ENCODE peak calls at places on chromosome 11, in eight cellular contexts. N is CD4-positive, alpha-beta T cell; H is HFF-Myc; S is psoas muscle; D is cardiac muscle cell; T is dorsolateral prefrontal cortex; J is colonic mucosa; I is lung. Z is an unnamed sample.

GRCh38 chr11:35791088-35791958 is 128.7 kb downstream of the TRIM44 start:
- DNase-seq in N (no peak), H (no peak), S (no peak), D (peak; percentile 85), T (peak; percentile 44), J (no peak), I (no peak), Z (no peak)

GRCh38 chr11:65487467-65488272 is 11.2 kb upstream of the MALAT1 start:
- DNase-seq in N (no peak), H (peak; percentile 100), S (peak; percentile 96), D (peak; percentile 99), T (peak; percentile 100), J (peak; percentile 97), I (peak; percentile 99), Z (peak; percentile 92)

GRCh38 chr11:48193876-48194275 is 22.7 kb upstream of the OR4B1 start:
- DNase-seq in N (no peak), H (no peak), S (no peak), D (no peak), T (no peak), J (no peak), I (no peak), Z (no peak)

GRCh38 chr11:76588455-76589325 is 81.9 kb downstream of the LRRC32 start:
- DNase-seq in N (no peak), H (no peak), S (peak; percentile 58), D (no peak), T (no peak), J (peak; percentile 62), I (peak; percentile 26), Z (no peak)

GRCh38 chr11:62444271-62444833 is 25.5 kb downstream of the SCGB1A1 start:
- DNase-seq in N (peak; percentile 7), H (no peak), S (peak; percentile 74), D (no peak), T (peak; percentile 70), J (peak; percentile 66), I (peak; percentile 55), Z (no peak)

GRCh38 chr11:66877585-66877984 is 20.7 kb downstream of the LRFN4 start:
- DNase-seq in N (no peak), H (no peak), S (no peak), D (no peak), T (no peak), J (no peak), I (no peak), Z (no peak)

GRCh38 chr11:122229078-122229477 is 113.1 kb upstream of the BLID start:
- DNase-seq in N (no peak), H (peak; percentile 86), S (no peak), D (no peak), T (no peak), J (no peak), I (no peak), Z (no peak)

GRCh38 chr11:119729581-119730346 is 764 bp upstream of the NECTIN1 start:
- DNase-seq in N (no peak), H (peak; percentile 47), S (peak; percentile 73), D (no peak), T (no peak), J (peak; percentile 86), I (peak; percentile 71), Z (no peak)

DNA sequence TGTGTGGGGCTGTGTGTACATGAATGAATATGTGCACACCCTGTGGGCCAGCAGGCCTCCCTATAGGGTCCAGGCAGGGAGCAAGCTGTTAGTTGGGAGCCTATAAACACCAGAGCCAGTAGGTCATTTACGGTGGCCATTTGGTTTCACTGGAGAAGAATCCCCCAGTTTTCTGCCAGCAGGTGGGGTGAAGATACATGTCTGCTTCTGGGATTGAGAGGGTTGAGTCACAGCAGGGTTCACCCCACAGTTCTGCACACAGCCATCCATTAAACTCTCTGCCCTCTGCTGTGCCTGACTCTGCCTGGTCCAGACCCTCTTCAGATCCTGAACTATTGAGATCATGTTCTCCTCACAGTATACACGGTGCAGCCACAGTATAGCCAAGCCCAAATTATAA is 34.9 kb downstream of the BARX2 start:
- DNase-seq in N (no peak), H (no peak), S (no peak), D (no peak), T (no peak), J (no peak), I (no peak), Z (no peak)
- TF ChIP-seq CTCF in N (no peak), H (no peak), S (no peak), D (no peak), T (no peak), J (no peak), I (no peak), Z (no peak)

GRCh38 chr11:49302360-49302759 is 94.0 kb upstream of the FOLH1 start:
- DNase-seq in N (no peak), H (no peak), S (no peak), D (no peak), T (no peak), J (no peak), I (no peak), Z (no peak)
- TF ChIP-seq CTCF in N (no peak), H (no peak), S (no peak), D (no peak), T (no peak), J (no peak), I (no peak), Z (no peak)

GRCh38 chr11:133302056-133302455 is 230.2 kb downstream of the OPCML start:
- DNase-seq in N (no peak), H (no peak), S (no peak), D (no peak), T (no peak), J (no peak), I (no peak), Z (no peak)
- TF ChIP-seq CTCF in N (no peak), H (no peak), S (no peak), D (no peak), T (no peak), J (no peak), I (no peak), Z (no peak)

DNA sequence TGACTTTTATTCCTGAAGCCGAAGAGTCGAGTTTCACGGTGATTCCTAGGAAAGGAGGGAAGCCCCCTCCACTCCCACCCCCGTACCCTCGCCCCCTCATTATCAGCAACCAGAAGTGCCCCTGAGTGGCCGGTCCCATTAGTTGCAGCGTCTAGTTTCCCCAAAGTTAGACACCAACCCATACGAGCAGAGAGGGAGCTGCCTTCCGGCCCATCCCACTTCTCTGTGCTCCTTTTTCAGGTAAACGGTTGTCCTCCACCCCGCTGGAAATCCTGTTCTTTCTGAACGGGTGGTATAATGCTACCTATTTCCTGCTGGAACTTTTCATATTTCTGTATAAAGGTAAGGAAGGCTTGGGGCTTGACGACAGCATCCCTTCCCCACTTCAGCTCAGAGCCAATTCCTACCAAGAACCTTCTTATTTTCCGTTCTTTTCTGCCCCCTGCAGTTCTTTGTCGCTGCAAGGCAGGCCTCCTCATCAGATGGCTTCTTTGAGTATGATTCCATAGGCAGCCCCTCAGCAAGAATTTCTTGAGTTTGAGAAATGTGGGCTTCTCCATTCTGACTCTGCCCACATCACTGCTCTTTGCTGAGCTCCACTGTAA is 706 bp downstream of the TMEM216 start:
- DNase-seq in N (no peak), H (no peak), S (no peak), D (peak; percentile 12), T (no peak), J (peak; percentile 34), I (no peak), Z (peak; percentile 10)
- TF ChIP-seq CTCF in N (peak; percentile 51), H (peak; percentile 29), S (no peak), D (peak; percentile 30), T (peak; percentile 28), J (no peak), I (no peak), Z (no peak)

DNA sequence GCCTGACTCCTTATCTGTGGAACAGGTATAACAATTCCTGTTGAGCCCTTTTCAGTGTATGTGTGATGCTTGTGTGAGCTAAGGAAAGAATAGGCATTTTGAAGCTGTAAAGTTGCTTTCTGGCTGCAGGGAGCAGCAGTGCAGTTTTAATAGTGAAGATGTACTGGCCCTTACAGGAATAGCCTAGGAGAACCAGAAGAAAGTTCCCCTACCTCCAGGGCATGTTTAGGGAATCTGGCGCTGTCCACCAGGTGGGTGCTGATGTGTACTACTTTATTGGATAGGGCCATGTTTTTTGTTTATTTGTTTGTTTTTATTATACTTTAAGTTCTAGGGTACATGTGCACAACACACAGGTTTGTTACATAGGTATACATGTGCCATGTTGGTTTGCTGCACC is 11.5 kb downstream of the BMAL1 start:
- DNase-seq in N (no peak), H (peak; percentile 16), S (no peak), D (peak; percentile 70), T (no peak), J (no peak), I (no peak), Z (peak; percentile 50)
- TF ChIP-seq CTCF in N (no peak), H (no peak), S (no peak), D (no peak), T (no peak), J (no peak), I (no peak), Z (no peak)

DNA sequence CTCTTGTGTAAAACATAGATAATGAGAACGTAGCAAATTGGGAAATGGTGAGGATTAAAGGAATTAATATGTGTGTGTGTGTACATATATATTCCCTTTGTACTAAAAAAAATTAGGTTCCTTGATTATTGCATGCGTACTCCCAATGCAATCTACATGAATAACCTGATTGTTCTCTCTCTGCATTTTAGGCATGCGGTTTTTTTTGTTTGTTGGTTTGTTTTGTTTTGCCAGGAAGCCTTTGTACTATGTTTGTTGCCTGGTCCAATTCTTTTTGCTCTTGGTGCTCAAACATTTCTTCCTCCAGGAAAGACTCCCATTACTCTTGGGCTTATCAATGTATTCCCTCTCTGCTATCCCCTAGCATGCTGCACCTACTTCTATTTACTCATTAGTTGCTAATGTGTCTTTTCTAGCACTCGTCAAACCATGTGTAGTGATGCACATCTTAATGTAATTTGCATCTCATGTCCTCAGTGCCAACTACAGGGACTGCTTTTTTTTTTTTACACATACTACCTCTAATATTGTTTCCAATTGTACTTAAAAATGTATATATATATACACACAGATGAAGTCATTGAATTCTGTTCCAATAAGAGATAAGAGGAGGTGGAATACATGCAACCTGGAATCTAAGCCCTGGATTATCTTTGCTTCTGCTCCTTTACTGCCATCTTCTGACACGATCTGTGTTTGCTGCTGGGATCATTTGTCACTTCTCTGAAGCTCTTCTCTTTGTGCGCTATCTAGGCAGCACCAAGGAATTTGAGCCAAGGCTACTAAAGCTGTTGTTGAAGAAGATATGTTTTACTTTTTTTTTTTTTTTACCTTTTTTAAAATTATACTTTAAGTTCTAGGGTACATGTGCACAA is 197.2 kb upstream of the ANO3 start:
- DNase-seq in N (no peak), H (no peak), S (no peak), D (peak; percentile 16), T (no peak), J (no peak), I (no peak), Z (peak; percentile 9)
- TF ChIP-seq CTCF in N (no peak), H (no peak), S (peak; percentile 18), D (peak; percentile 6), T (peak; percentile 54), J (no peak), I (no peak), Z (peak; percentile 43)

GRCh38 chr11:2436013-2436520 is 8.2 kb downstream of the TRPM5 start:
- DNase-seq in N (no peak), H (no peak), S (no peak), D (no peak), T (no peak), J (no peak), I (no peak), Z (no peak)
- TF ChIP-seq CTCF in N (no peak), H (no peak), S (no peak), D (no peak), T (no peak), J (no peak), I (no peak), Z (no peak)

DNA sequence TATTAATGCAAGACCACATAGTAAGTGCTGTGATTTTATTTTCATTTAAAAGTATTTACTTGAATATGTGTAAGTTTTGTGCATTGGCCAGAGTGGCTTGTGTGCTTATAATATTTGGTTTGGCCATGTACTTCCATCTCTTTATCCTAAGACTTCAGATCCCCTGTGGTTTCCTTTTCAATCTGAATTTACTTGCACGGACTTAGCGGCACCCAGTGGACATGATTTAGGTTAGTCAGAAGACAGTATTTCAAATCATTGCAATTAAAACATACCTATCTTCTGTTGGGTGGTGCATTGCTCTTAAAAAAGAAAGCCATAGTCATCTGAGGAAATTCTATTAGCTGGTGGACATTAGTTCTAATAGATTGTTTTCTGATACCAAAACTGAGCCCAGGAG is 30.7 kb downstream of the PIWIL4 start:
- DNase-seq in N (no peak), H (no peak), S (no peak), D (no peak), T (no peak), J (no peak), I (no peak), Z (no peak)
- TF ChIP-seq CTCF in N (no peak), H (no peak), S (no peak), D (peak; percentile 22), T (no peak), J (no peak), I (no peak), Z (no peak)